ENCODE peak calls at places on chromosomes 4 and X, in seven cellular contexts. A is GM12878; I is GM12865; T is ascending aorta; E is CD4-positive, alpha-beta T cell; K is AG04450; R is stomach. M is an unnamed sample.

GRCh38 chr4:8819421-8820177 is 52.0 kb downstream of the HMX1 start:
- DNase-seq in R (peak; percentile 14), E (no peak), T (peak; percentile 25), A (no peak), K (no peak), I (peak; percentile 39), M (no peak)

GRCh38 chr4:53943345-53944085 is 120.9 kb downstream of the CHIC2 start:
- DNase-seq in A (no peak), R (no peak), K (no peak), I (no peak), E (no peak), T (no peak), M (peak; percentile 53)

GRCh38 chrX:48794993-48795501 is 6.8 kb upstream of the HDAC6 start:
- DNase-seq in T (no peak), A (no peak), R (no peak), I (no peak), K (peak; percentile 3), E (no peak), M (no peak)

GRCh38 chr4:81565137-81565870 is 93.6 kb upstream of the RASGEF1B start:
- DNase-seq in A (no peak), T (peak; percentile 81), R (peak; percentile 81), I (peak; percentile 8), E (no peak), K (no peak), M (no peak)

GRCh38 chr4:110798682-110799081 is 175.8 kb upstream of the PITX2 start:
- DNase-seq in T (no peak), I (no peak), K (no peak), A (no peak), E (no peak), R (no peak), M (no peak)

GRCh38 chr4:152352645-152353116 is 183.2 kb downstream of the FBXW7 start:
- DNase-seq in R (no peak), K (peak; percentile 87), A (peak; percentile 59), E (no peak), I (peak; percentile 38), T (peak; percentile 75), M (no peak)

GRCh38 chrX:98480606-98481005 is 1596.9 kb downstream of the RPA4 start:
- DNase-seq in K (no peak), R (no peak), I (no peak), A (no peak), T (no peak), E (no peak), M (no peak)

GRCh38 chr4:113057891-113058290 is 8.4 kb downstream of the ANK2 start:
- DNase-seq in A (no peak), K (no peak), E (no peak), T (no peak), I (no peak), R (no peak), M (no peak)

GRCh38 chr4:14581741-14582140 is 420.5 kb upstream of the CPEB2 start:
- DNase-seq in T (no peak), I (no peak), E (no peak), K (no peak), R (no peak), A (no peak), M (no peak)

GRCh38 chr4:141636771-141637460 is 533 bp downstream of the IL15 start:
- DNase-seq in T (peak; percentile 73), E (no peak), R (peak; percentile 58), A (no peak), I (peak; percentile 73), K (no peak), M (no peak)

GRCh38 chrX:142134533-142134932 is 70.6 kb downstream of the MAGEC2 start:
- DNase-seq in I (no peak), K (no peak), A (no peak), E (no peak), R (no peak), T (no peak), M (no peak)

GRCh38 chr4:6463311-6464289 is 8.8 kb downstream of the PPP2R2C start:
- DNase-seq in E (no peak), R (peak; percentile 10), T (peak; percentile 59), I (no peak), A (no peak), K (no peak), M (no peak)
- TF ChIP-seq CTCF in E (no peak), R (no peak), T (no peak), I (no peak), A (no peak), K (no peak), M (no peak)

DNA sequence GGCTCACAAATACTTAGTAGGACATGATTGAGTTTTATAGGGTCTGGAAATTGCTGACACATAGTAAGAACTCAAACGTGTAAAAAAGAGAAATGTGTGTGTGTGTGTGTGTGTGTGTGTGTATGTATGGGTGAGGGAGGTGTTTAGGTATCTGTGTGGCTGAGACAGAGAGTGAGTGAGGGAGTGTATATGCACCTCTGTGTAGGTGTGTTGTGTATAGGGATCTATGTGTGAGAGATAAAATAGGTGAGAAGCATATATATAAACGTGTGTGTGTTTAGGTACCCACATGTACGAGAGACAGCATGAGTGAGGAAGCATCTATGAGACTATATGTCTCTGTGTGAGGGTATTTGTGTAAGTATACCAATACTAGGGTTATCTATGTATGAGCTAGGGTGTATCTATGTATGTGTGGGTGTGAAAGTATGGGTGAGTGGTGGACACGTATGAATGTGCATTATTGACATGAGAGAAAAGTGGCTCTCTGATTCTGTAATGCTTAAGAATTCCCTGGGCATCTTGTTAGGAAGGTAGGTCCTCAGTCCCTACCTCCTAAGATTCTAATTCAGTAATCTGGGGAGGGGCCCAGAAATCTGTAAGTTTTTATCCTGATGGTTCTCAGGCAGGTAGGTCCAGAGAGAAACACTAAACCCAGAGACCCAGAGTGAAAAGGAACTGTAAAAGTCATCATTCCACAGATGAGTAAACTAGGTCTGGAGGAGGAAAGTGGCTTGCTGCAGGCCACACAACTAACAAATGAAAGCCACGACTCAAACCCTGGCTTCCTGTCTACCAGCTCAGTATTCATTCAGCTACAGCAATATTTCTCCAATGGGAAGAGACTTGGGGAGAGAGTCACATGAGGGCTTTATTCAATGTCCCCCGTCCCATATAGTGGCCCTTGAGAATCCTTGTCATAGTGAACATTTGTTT is 237.0 kb downstream of the IDS start:
- DNase-seq in A (peak; percentile 24), R (no peak), T (no peak), E (no peak), K (no peak), I (peak; percentile 18), M (no peak)
- TF ChIP-seq CTCF in A (no peak), R (no peak), T (no peak), E (no peak), K (no peak), I (no peak), M (no peak)

DNA sequence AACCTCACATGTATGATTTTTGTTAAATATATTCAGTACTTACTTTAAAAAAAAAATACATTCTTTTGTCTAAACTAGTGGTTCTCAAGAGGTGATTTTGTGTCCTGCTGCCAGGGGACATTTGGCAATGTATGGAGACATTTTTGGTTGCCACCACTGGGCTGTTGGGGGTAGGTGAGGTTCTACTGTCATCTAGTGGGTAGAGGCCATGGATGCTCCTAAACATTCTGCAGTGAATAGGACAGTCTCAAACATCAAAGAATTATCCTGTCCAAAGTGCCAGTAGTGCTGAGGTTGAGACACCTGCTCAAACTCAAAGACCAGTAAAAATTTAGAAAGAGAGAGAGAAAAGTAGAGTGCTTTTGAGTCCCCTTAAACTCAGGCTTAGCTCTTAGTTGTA is 32.9 kb upstream of the PGM2 start:
- DNase-seq in R (no peak), K (no peak), E (peak; percentile 13), I (peak; percentile 26), T (no peak), A (no peak), M (peak; percentile 20)
- TF ChIP-seq CTCF in R (no peak), K (peak; percentile 61), E (peak; percentile 56), I (peak; percentile 62), T (no peak), A (peak; percentile 59), M (peak; percentile 64)

GRCh38 chrX:68650491-68650890 is 3.0 kb downstream of the STARD8 start:
- DNase-seq in I (no peak), E (no peak), R (no peak), A (no peak), T (no peak), K (no peak), M (no peak)

GRCh38 chrX:68652327-68652930 is 5.0 kb downstream of the STARD8 start:
- DNase-seq in A (no peak), R (no peak), E (no peak), T (no peak), K (no peak), I (no peak), M (no peak)

GRCh38 chrX:68648960-68649359 is 1.5 kb downstream of the STARD8 start:
- DNase-seq in E (no peak), R (no peak), T (no peak), A (no peak), I (no peak), K (no peak), M (no peak)

GRCh38 chrX:68646421-68646820 is 1.0 kb upstream of the STARD8 start:
- DNase-seq in T (no peak), E (no peak), R (no peak), A (no peak), I (no peak), K (no peak), M (no peak)

DNA sequence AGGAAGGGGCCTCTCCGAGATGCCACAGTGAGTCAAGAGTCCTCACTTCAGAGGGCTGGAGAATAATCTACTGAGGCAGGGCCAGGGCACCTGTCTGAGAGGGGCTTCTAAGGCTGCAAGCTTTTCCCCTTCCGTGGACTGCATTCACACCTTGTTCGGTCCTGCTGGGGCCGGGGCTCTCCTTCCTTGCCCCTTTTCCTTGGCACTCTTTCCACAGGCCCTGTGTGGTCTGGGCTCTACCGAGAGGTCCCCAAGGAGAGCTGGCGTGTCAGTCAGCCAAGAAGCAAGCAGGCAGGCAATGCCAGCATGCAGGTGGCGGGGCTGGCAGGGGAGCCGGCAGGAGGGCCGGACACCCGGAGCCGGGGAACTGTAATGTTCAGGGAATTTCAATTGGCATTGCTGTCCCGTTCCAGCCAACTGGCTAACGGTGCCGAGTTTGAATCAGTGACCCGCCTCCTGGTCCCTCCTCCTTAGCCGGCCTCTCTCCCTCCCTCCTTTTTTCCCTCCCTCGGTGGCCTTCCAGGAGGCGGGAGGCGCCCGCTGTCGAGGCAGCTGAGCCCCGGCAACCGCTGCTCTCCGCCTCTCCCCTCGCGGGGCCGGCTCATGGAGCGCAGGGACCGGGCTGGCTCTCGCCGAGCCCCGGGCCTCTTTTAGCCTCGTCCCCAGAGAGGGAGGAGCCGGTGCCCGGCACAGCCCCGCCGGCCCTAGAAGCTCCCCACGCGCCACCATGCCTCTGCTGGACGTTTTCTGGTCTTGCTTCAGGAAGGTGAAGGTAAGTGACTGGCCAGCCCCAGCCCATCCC is at the start of gene STARD8:
- DNase-seq in E (no peak), I (no peak), A (no peak), R (peak; percentile 40), T (peak; percentile 72), K (no peak), M (no peak)
- TF ChIP-seq CTCF in E (no peak), I (no peak), A (no peak), R (no peak), T (no peak), K (peak; percentile 9), M (peak; percentile 36)